ENCODE peak calls at places on chromosome 18, in six cellular contexts. W is cardiac septum, D is NCI-H510A treated with DMSO at 0.1 percent for 48 hours, Y is NCI-H524, Z is progenitor cell of endocrine pancreas, Q is C1 segment of cervical spinal cord. B is an unnamed sample.

GRCh38 chr18:26649193-26649543 is 100.8 kb upstream of the KCTD1 start:
- DNase-seq in W (no peak), D (peak; percentile 24), Y (no peak), Z (no peak), Q (no peak), B (no peak)

GRCh38 chr18:56933472-56933871 is 213.4 kb upstream of the BOD1L2 start:
- DNase-seq in W (no peak), D (no peak), Y (no peak), Z (no peak), Q (no peak), B (no peak)

GRCh38 chr18:44681039-44681595 is 429 bp downstream of the SETBP1 start:
- DNase-seq in W (no peak), D (no peak), Y (peak; percentile 34), Z (no peak), Q (no peak), B (no peak)

GRCh38 chr18:26511339-26512071 is 36.8 kb downstream of the KCTD1 start:
- DNase-seq in W (no peak), D (peak; percentile 61), Y (no peak), Z (no peak), Q (no peak), B (no peak)

GRCh38 chr18:75544496-75544895 is 117.0 kb upstream of the SMIM21 start:
- DNase-seq in W (no peak), D (no peak), Y (no peak), Z (no peak), Q (no peak), B (no peak)

GRCh38 chr18:69943021-69943420 is 4.7 kb downstream of the CD226 start:
- DNase-seq in W (no peak), D (no peak), Y (no peak), Z (no peak), Q (no peak), B (no peak)

GRCh38 chr18:63860536-63860930 is 27.0 kb upstream of the SERPINB2 start:
- DNase-seq in W (no peak), D (no peak), Y (no peak), Z (no peak), Q (no peak), B (no peak)

GRCh38 chr18:62862451-62862850 is 147.1 kb downstream of the PHLPP1 start:
- DNase-seq in W (no peak), D (no peak), Y (no peak), Z (no peak), Q (no peak), B (no peak)

GRCh38 chr18:70182548-70182947 is 22.9 kb downstream of the RTTN start:
- DNase-seq in W (no peak), D (no peak), Y (no peak), Z (no peak), Q (no peak), B (no peak)

GRCh38 chr18:48002933-48003365 is 72.5 kb upstream of the SMAD2 start:
- DNase-seq in W (no peak), D (no peak), Y (no peak), Z (no peak), Q (no peak), B (no peak)

GRCh38 chr18:12015697-12016062 is 34.4 kb downstream of the IMPA2 start:
- DNase-seq in W (no peak), D (peak; percentile 29), Y (no peak), Z (no peak), Q (no peak), B (no peak)

GRCh38 chr18:48037481-48038271 is 107.2 kb upstream of the SMAD2 start:
- DNase-seq in W (peak; percentile 76), D (peak; percentile 5), Y (peak; percentile 71), Z (no peak), Q (no peak), B (no peak)

GRCh38 chr18:73164430-73164829 is 296.6 kb upstream of the NETO1 start:
- DNase-seq in W (no peak), D (no peak), Y (no peak), Z (no peak), Q (no peak), B (no peak)

GRCh38 chr18:76955529-76956170 is 133.3 kb downstream of the ZNF236 start:
- DNase-seq in W (no peak), D (peak; percentile 67), Y (no peak), Z (no peak), Q (no peak), B (no peak)

GRCh38 chr18:44715245-44715644 is 34.6 kb downstream of the SETBP1 start:
- DNase-seq in W (no peak), D (no peak), Y (no peak), Z (no peak), Q (no peak), B (no peak)

GRCh38 chr18:43869451-43870008 is 592.2 kb upstream of the SYT4 start:
- DNase-seq in W (no peak), D (no peak), Y (no peak), Z (no peak), Q (no peak), B (no peak)

GRCh38 chr18:63225434-63225833 is 94.1 kb downstream of the BCL2 start:
- DNase-seq in W (no peak), D (no peak), Y (no peak), Z (no peak), Q (no peak), B (no peak)

GRCh38 chr18:72727038-72727690 is 140.6 kb downstream of the NETO1 start:
- DNase-seq in W (no peak), D (no peak), Y (no peak), Z (no peak), Q (no peak), B (no peak)

GRCh38 chr18:26617151-26617554 is 68.8 kb upstream of the KCTD1 start:
- DNase-seq in W (no peak), D (no peak), Y (no peak), Z (no peak), Q (no peak), B (no peak)

B was measured in neuronal stem cell.